ENCODE peak calls at places on chromosomes 1 and 21, in five cellular contexts. J is suprapubic skin; O is HepG2; F is naive thymus-derived CD4-positive, alpha-beta T cell; Q is spleen. N is an unnamed sample.

GRCh38 chr1:64595871-64596515 is 126.1 kb downstream of the CACHD1 start:
- DNase-seq in J (no peak), O (peak; percentile 81), F (no peak), Q (no peak), N (no peak)

GRCh38 chr21:43343095-43343991 is 83.6 kb downstream of the SIK1 start:
- DNase-seq in J (no peak), O (peak; percentile 94), F (no peak), Q (no peak), N (no peak)

GRCh38 chr1:3518256-3518655 is 63.8 kb downstream of the ARHGEF16 start:
- DNase-seq in J (no peak), O (no peak), F (no peak), Q (no peak), N (no peak)

GRCh38 chr1:245488346-245489110 is 333.7 kb downstream of the KIF26B start:
- DNase-seq in J (no peak), O (no peak), F (no peak), Q (no peak), N (no peak)

GRCh38 chr1:37919277-37919676 is 27.6 kb downstream of the INPP5B start:
- DNase-seq in J (no peak), O (peak; percentile 34), F (no peak), Q (no peak), N (peak; percentile 12)

GRCh38 chr1:23417570-23417969 is 7.0 kb downstream of the TCEA3 start:
- DNase-seq in J (no peak), O (peak; percentile 56), F (no peak), Q (no peak), N (no peak)

GRCh38 chr1:160607051-160608032 is 28.0 kb upstream of the CD84 start:
- DNase-seq in J (no peak), O (peak; percentile 63), F (peak; percentile 74), Q (no peak), N (peak; percentile 38)

GRCh38 chr21:39681845-39682244 is 63.1 kb upstream of the IGSF5 start:
- DNase-seq in J (no peak), O (no peak), F (no peak), Q (no peak), N (no peak)

GRCh38 chr1:42469727-42470126 is 6.6 kb downstream of the CCDC30 start:
- DNase-seq in J (no peak), O (no peak), F (no peak), Q (no peak), N (no peak)

GRCh38 chr21:37489553-37489952 is 123.0 kb downstream of the DYRK1A start:
- DNase-seq in J (no peak), O (no peak), F (no peak), Q (no peak), N (no peak)

GRCh38 chr1:86753700-86754099 is 49.3 kb downstream of the SH3GLB1 start:
- DNase-seq in J (no peak), O (peak; percentile 67), F (no peak), Q (no peak), N (no peak)

GRCh38 chr1:16613185-16614147 is at the start of gene NBPF1:
- DNase-seq in J (peak; percentile 99), O (peak; percentile 97), F (peak; percentile 82), Q (peak; percentile 98), N (peak; percentile 97)

GRCh38 chr1:41539416-41539800 is 54.9 kb upstream of the EDN2 start:
- DNase-seq in J (peak; percentile 52), O (no peak), F (no peak), Q (peak; percentile 30), N (no peak)

GRCh38 chr1:8121261-8122159 is 95.4 kb upstream of the ERRFI1 start:
- DNase-seq in J (peak; percentile 77), O (peak; percentile 91), F (no peak), Q (no peak), N (no peak)

GRCh38 chr1:229029644-229030235 is 241.2 kb upstream of the RAB4A start:
- DNase-seq in J (no peak), O (no peak), F (no peak), Q (no peak), N (no peak)

GRCh38 chr1:38270241-38270871 is 223.8 kb upstream of the POU3F1 start:
- DNase-seq in J (no peak), O (no peak), F (no peak), Q (peak; percentile 41), N (no peak)

GRCh38 chr1:224640018-224640417 is 23.9 kb downstream of the CNIH3 start:
- DNase-seq in J (no peak), O (no peak), F (no peak), Q (no peak), N (no peak)

GRCh38 chr1:5099558-5099957 is 445.1 kb downstream of the AJAP1 start:
- DNase-seq in J (no peak), O (no peak), F (no peak), Q (no peak), N (no peak)

DNA sequence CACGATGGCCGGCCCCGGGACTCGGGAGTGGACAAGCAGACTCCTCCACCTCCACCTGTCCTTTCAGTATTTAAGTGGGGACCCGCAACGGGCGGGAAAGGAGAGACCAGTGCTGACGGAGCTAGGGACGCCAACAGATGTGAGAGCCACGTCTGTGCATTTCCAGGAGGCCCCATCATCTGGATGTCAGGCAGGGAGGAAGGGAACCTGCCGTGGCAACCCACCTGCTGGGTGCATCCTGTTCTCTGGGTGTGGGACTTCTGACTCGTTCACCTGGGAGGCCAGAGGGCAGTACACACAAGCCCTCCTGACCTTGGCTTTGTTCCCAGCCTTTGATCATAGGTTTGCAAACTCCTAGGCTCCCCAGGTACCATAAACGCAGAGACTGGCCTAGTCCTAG is 5.6 kb upstream of the PCBP3 start:
- DNase-seq in J (no peak), O (peak; percentile 28), F (no peak), Q (no peak), N (no peak)
- H3K4me3 ChIP-seq in J (no peak overlapping the region), O (no peak overlapping the region), F (no peak overlapping the region), Q (no peak overlapping the region), N (no peak overlapping the region)

GRCh38 chr1:2068951-2069350 is 18.7 kb downstream of the PRKCZ start:
- DNase-seq in J (no peak), O (no peak), F (no peak), Q (no peak), N (no peak)

GRCh38 chr1:2067393-2067792 is 17.2 kb downstream of the PRKCZ start:
- DNase-seq in J (no peak), O (no peak), F (no peak), Q (no peak), N (no peak)

GRCh38 chr1:2067981-2068380 is 17.8 kb downstream of the PRKCZ start:
- DNase-seq in J (no peak), O (no peak), F (no peak), Q (no peak), N (no peak)

GRCh38 chr1:2070016-2070415 is 19.8 kb downstream of the PRKCZ start:
- DNase-seq in J (no peak), O (no peak), F (no peak), Q (no peak), N (no peak)

DNA sequence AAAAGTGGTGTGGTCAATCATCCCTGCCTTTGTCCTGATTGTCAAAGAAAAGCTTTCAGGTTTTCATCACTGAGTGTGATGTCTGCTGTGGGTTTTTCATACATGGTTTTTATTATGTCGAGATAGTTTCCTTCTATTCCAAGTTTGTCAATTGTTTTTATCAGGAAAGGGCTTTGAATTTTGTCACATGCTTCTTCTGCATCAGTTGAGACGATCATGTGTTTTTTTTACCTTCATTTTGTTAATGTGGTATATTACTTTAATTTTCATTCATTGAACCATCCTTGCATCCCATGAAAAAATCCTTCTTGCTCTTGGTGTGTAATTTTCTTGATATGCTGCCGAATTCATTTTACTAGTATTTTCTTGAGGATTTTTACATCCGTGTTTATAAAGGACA is 15.5 kb downstream of the PRKCZ start:
- DNase-seq in J (no peak), O (no peak), F (no peak), Q (no peak), N (no peak)
- H3K9me3 ChIP-seq in J (peaks cover 4% of the 10 kb centered on the region), O (no peaks in the 10 kb centered on the region), F (no peaks in the 10 kb centered on the region), Q (peaks cover 19% of the 10 kb centered on the region), N (peaks cover 16% of the 10 kb centered on the region)

DNA sequence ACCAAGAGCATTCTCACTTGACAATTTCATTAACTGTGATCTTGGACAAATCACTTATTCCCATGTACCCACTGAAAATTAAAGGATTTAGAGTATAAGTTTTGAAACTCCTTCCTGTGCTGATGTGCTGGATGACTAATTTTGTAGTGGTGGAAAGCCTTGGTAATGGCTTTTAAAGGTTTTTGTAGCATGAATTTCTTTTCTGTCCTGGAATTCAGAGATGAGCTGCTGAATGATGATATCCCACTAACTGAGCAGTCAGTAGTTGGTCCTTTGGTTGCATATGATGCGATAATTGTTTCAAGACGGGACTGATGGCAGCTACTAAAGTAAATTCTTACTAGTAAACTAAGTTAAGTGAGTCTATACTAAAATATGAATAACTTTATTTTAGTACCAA is 5.2 kb downstream of the RPL5 start:
- DNase-seq in J (no peak), O (no peak), F (no peak), Q (no peak), N (no peak)
- H3K36me3 ChIP-seq in J (peaks cover 79% of the 10 kb centered on the region), O (peaks cover 19% of the 10 kb centered on the region), F (peaks cover 56% of the 10 kb centered on the region), Q (peaks cover 89% of the 10 kb centered on the region), N (peaks cover 96% of the 10 kb centered on the region)

GRCh38 chr1:227946624-227947424 is 908 bp downstream of the WNT9A start:
- DNase-seq in J (peak; percentile 81), O (peak; percentile 36), F (no peak), Q (peak; percentile 91), N (peak; percentile 91)
- H3K4me3 ChIP-seq in J (peak overlapping the region; percentile 61), O (peak overlapping the region; percentile 57), F (peak overlapping the region; percentile 17), Q (peak overlapping the region; percentile 19), N (peak overlapping the region; percentile 88)

GRCh38 chr21:44818636-44819011 is 762 bp upstream of the SUMO3 start:
- DNase-seq in J (no peak), O (no peak), F (no peak), Q (peak; percentile 90), N (no peak)

GRCh38 chr21:44819283-44820243 is 1.7 kb upstream of the SUMO3 start:
- DNase-seq in J (no peak), O (no peak), F (no peak), Q (no peak), N (no peak)

GRCh38 chr21:44822484-44823178 is 4.8 kb upstream of the SUMO3 start:
- DNase-seq in J (no peak), O (no peak), F (no peak), Q (no peak), N (no peak)

GRCh38 chr21:44820851-44821250 is 3.0 kb upstream of the SUMO3 start:
- DNase-seq in J (no peak), O (no peak), F (no peak), Q (no peak), N (no peak)

DNA sequence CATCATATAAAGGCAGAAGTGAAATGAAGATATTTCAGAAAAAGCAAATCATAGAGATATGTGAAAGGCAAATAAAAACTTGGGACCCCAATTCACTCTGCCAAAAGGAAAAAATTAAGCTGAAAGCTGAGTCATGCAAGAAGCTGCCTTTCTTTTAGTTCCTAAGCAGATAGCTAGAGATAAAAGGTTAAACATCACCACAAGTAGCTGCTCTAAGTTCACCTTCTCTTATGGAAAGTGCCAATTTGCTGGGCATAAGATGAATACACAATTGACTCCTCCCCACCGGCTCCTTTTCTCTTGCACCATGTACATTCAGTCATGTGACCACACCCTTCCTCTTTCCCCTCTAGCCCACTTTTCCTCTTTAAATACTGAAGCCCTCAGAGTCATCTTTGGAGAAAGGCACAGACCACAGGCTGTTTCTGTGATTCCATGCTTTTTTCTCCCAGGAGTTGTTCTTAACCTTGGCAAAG is 5.4 kb upstream of the SUMO3 start:
- DNase-seq in J (no peak), O (no peak), F (no peak), Q (no peak), N (no peak)
- H3K9me3 ChIP-seq in J (peaks cover 31% of the 10 kb centered on the region), O (peaks cover 36% of the 10 kb centered on the region), F (no peaks in the 10 kb centered on the region), Q (peaks cover 56% of the 10 kb centered on the region), N (peaks cover 44% of the 10 kb centered on the region)

GRCh38 chr21:33557447-33557846 is 14.6 kb downstream of the SON start:
- DNase-seq in J (no peak), O (no peak), F (no peak), Q (no peak), N (no peak)
- H3K36me3 ChIP-seq in J (peaks cover 87% of the 10 kb centered on the region), O (peaks cover 29% of the 10 kb centered on the region), F (peaks cover 45% of the 10 kb centered on the region), Q (peaks cover 100% of the 10 kb centered on the region), N (peaks cover 97% of the 10 kb centered on the region)

GRCh38 chr1:19010995-19011696 is 54.7 kb upstream of the IFFO2 start:
- DNase-seq in J (peak; percentile 85), O (peak; percentile 95), F (peak; percentile 39), Q (no peak), N (peak; percentile 97)
- H3K4me3 ChIP-seq in J (no peak overlapping the region), O (peak overlapping the region; percentile 67), F (peak overlapping the region; percentile 19), Q (no peak overlapping the region), N (no peak overlapping the region)